ENCODE peak calls at places on chromosome 12, in six cellular contexts. One of them, this sample, is unnamed.

GRCh38 chr12:10098762-10099161 is at the start of gene CLEC1A:
- DNase-seq in CD8-positive, alpha-beta T cell: no peak
- DNase-seq in midbrain: no peak
- DNase-seq in stromal cell of bone marrow: no peak
- DNase-seq in body of pancreas: peak
- DNase-seq in activated T-cell treated with anti-CD3 and anti-CD28 coated beads, Interleukin-2, amount 50 U/mL, for 48 hours: no peak
- DNase-seq in this sample: no peak

GRCh38 chr12:45991289-45992249 is 1.2 kb upstream of the SCAF11 start:
- DNase-seq in CD8-positive, alpha-beta T cell: peak
- DNase-seq in midbrain: peak
- DNase-seq in stromal cell of bone marrow: peak
- DNase-seq in body of pancreas: peak
- DNase-seq in activated T-cell treated with anti-CD3 and anti-CD28 coated beads, Interleukin-2, amount 50 U/mL, for 48 hours: peak
- DNase-seq in this sample: peak

GRCh38 chr12:109888179-109889020 is 8.1 kb upstream of the GLTP start:
- DNase-seq in CD8-positive, alpha-beta T cell: no peak
- DNase-seq in midbrain: no peak
- DNase-seq in stromal cell of bone marrow: peak
- DNase-seq in body of pancreas: no peak
- DNase-seq in activated T-cell treated with anti-CD3 and anti-CD28 coated beads, Interleukin-2, amount 50 U/mL, for 48 hours: peak
- DNase-seq in this sample: peak

GRCh38 chr12:95440401-95440800 is 33.6 kb upstream of the METAP2 start:
- DNase-seq in CD8-positive, alpha-beta T cell: no peak
- DNase-seq in midbrain: no peak
- DNase-seq in stromal cell of bone marrow: no peak
- DNase-seq in body of pancreas: no peak
- DNase-seq in activated T-cell treated with anti-CD3 and anti-CD28 coated beads, Interleukin-2, amount 50 U/mL, for 48 hours: no peak
- DNase-seq in this sample: peak

GRCh38 chr12:53224268-53224896 is 7.6 kb downstream of the RARG start:
- DNase-seq in CD8-positive, alpha-beta T cell: no peak
- DNase-seq in midbrain: no peak
- DNase-seq in stromal cell of bone marrow: no peak
- DNase-seq in body of pancreas: peak
- DNase-seq in activated T-cell treated with anti-CD3 and anti-CD28 coated beads, Interleukin-2, amount 50 U/mL, for 48 hours: peak
- DNase-seq in this sample: no peak

GRCh38 chr12:11513288-11513687 is 117.9 kb upstream of the PRB2 start:
- DNase-seq in CD8-positive, alpha-beta T cell: no peak
- DNase-seq in midbrain: no peak
- DNase-seq in stromal cell of bone marrow: no peak
- DNase-seq in body of pancreas: no peak
- DNase-seq in activated T-cell treated with anti-CD3 and anti-CD28 coated beads, Interleukin-2, amount 50 U/mL, for 48 hours: no peak
- DNase-seq in this sample: no peak

GRCh38 chr12:46524778-46525177 is 152.2 kb upstream of the SLC38A2 start:
- DNase-seq in CD8-positive, alpha-beta T cell: no peak
- DNase-seq in midbrain: no peak
- DNase-seq in stromal cell of bone marrow: peak
- DNase-seq in body of pancreas: peak
- DNase-seq in activated T-cell treated with anti-CD3 and anti-CD28 coated beads, Interleukin-2, amount 50 U/mL, for 48 hours: no peak
- DNase-seq in this sample: peak

GRCh38 chr12:34391771-34392581 is 369.7 kb downstream of the ALG10 start:
- DNase-seq in CD8-positive, alpha-beta T cell: no peak
- DNase-seq in midbrain: no peak
- DNase-seq in stromal cell of bone marrow: no peak
- DNase-seq in body of pancreas: no peak
- DNase-seq in activated T-cell treated with anti-CD3 and anti-CD28 coated beads, Interleukin-2, amount 50 U/mL, for 48 hours: no peak
- DNase-seq in this sample: no peak

GRCh38 chr12:96210376-96211055 is 16.3 kb downstream of the ELK3 start:
- DNase-seq in CD8-positive, alpha-beta T cell: peak
- DNase-seq in midbrain: no peak
- DNase-seq in stromal cell of bone marrow: no peak
- DNase-seq in body of pancreas: no peak
- DNase-seq in activated T-cell treated with anti-CD3 and anti-CD28 coated beads, Interleukin-2, amount 50 U/mL, for 48 hours: peak
- DNase-seq in this sample: no peak

GRCh38 chr12:30985814-30986452 is 59.4 kb downstream of the TSPAN11 start:
- DNase-seq in CD8-positive, alpha-beta T cell: no peak
- DNase-seq in midbrain: peak
- DNase-seq in stromal cell of bone marrow: no peak
- DNase-seq in body of pancreas: peak
- DNase-seq in activated T-cell treated with anti-CD3 and anti-CD28 coated beads, Interleukin-2, amount 50 U/mL, for 48 hours: peak
- DNase-seq in this sample: no peak

GRCh38 chr12:63294327-63294632 is 143.3 kb upstream of the AVPR1A start:
- DNase-seq in CD8-positive, alpha-beta T cell: no peak
- DNase-seq in midbrain: no peak
- DNase-seq in stromal cell of bone marrow: peak
- DNase-seq in body of pancreas: peak
- DNase-seq in activated T-cell treated with anti-CD3 and anti-CD28 coated beads, Interleukin-2, amount 50 U/mL, for 48 hours: no peak
- DNase-seq in this sample: peak

GRCh38 chr12:61412209-61412608 is 848.0 kb upstream of the USP15 start:
- DNase-seq in CD8-positive, alpha-beta T cell: no peak
- DNase-seq in midbrain: no peak
- DNase-seq in stromal cell of bone marrow: no peak
- DNase-seq in body of pancreas: no peak
- DNase-seq in activated T-cell treated with anti-CD3 and anti-CD28 coated beads, Interleukin-2, amount 50 U/mL, for 48 hours: no peak
- DNase-seq in this sample: no peak

GRCh38 chr12:4701383-4701782 is 18.8 kb upstream of the GALNT8 start:
- DNase-seq in CD8-positive, alpha-beta T cell: no peak
- DNase-seq in midbrain: no peak
- DNase-seq in stromal cell of bone marrow: no peak
- DNase-seq in body of pancreas: no peak
- DNase-seq in activated T-cell treated with anti-CD3 and anti-CD28 coated beads, Interleukin-2, amount 50 U/mL, for 48 hours: no peak
- DNase-seq in this sample: no peak

GRCh38 chr12:130337476-130338303 is at the start of gene PIWIL1:
- DNase-seq in CD8-positive, alpha-beta T cell: no peak
- DNase-seq in midbrain: no peak
- DNase-seq in stromal cell of bone marrow: no peak
- DNase-seq in body of pancreas: no peak
- DNase-seq in activated T-cell treated with anti-CD3 and anti-CD28 coated beads, Interleukin-2, amount 50 U/mL, for 48 hours: no peak
- DNase-seq in this sample: no peak

GRCh38 chr12:85519163-85519562 is 239.1 kb downstream of the ALX1 start:
- DNase-seq in CD8-positive, alpha-beta T cell: no peak
- DNase-seq in midbrain: no peak
- DNase-seq in stromal cell of bone marrow: no peak
- DNase-seq in body of pancreas: no peak
- DNase-seq in activated T-cell treated with anti-CD3 and anti-CD28 coated beads, Interleukin-2, amount 50 U/mL, for 48 hours: no peak
- DNase-seq in this sample: no peak

GRCh38 chr12:613996-614726 is 49.1 kb downstream of the NINJ2 start:
- DNase-seq in CD8-positive, alpha-beta T cell: peak
- DNase-seq in midbrain: peak
- DNase-seq in stromal cell of bone marrow: no peak
- DNase-seq in body of pancreas: no peak
- DNase-seq in activated T-cell treated with anti-CD3 and anti-CD28 coated beads, Interleukin-2, amount 50 U/mL, for 48 hours: peak
- DNase-seq in this sample: no peak

GRCh38 chr12:54082402-54082892 is 28.8 kb downstream of the HOXC4 start:
- DNase-seq in CD8-positive, alpha-beta T cell: peak
- DNase-seq in midbrain: no peak
- DNase-seq in stromal cell of bone marrow: no peak
- DNase-seq in body of pancreas: no peak
- DNase-seq in activated T-cell treated with anti-CD3 and anti-CD28 coated beads, Interleukin-2, amount 50 U/mL, for 48 hours: peak
- DNase-seq in this sample: no peak

GRCh38 chr12:115916910-115917668 is 360.4 kb downstream of the MED13L start:
- DNase-seq in CD8-positive, alpha-beta T cell: peak
- DNase-seq in midbrain: peak
- DNase-seq in stromal cell of bone marrow: no peak
- DNase-seq in body of pancreas: peak
- DNase-seq in activated T-cell treated with anti-CD3 and anti-CD28 coated beads, Interleukin-2, amount 50 U/mL, for 48 hours: peak
- DNase-seq in this sample: peak

GRCh38 chr12:103350116-103350515 is 145.7 kb downstream of the C12orf42 start:
- DNase-seq in CD8-positive, alpha-beta T cell: no peak
- DNase-seq in midbrain: no peak
- DNase-seq in stromal cell of bone marrow: no peak
- DNase-seq in body of pancreas: no peak
- DNase-seq in activated T-cell treated with anti-CD3 and anti-CD28 coated beads, Interleukin-2, amount 50 U/mL, for 48 hours: no peak
- DNase-seq in this sample: no peak

GRCh38 chr12:118418385-118419057 is 42.2 kb downstream of the SUDS3 start:
- DNase-seq in CD8-positive, alpha-beta T cell: no peak
- DNase-seq in midbrain: no peak
- DNase-seq in stromal cell of bone marrow: peak
- DNase-seq in body of pancreas: peak
- DNase-seq in activated T-cell treated with anti-CD3 and anti-CD28 coated beads, Interleukin-2, amount 50 U/mL, for 48 hours: no peak
- DNase-seq in this sample: no peak

GRCh38 chr12:57809425-57809824 is 9.1 kb downstream of the AVIL start:
- DNase-seq in CD8-positive, alpha-beta T cell: no peak
- DNase-seq in midbrain: no peak
- DNase-seq in stromal cell of bone marrow: no peak
- DNase-seq in body of pancreas: no peak
- DNase-seq in activated T-cell treated with anti-CD3 and anti-CD28 coated beads, Interleukin-2, amount 50 U/mL, for 48 hours: no peak
- DNase-seq in this sample: no peak

GRCh38 chr12:60205500-60205899 is 609.7 kb downstream of the SLC16A7 start:
- DNase-seq in CD8-positive, alpha-beta T cell: no peak
- DNase-seq in midbrain: no peak
- DNase-seq in stromal cell of bone marrow: no peak
- DNase-seq in body of pancreas: peak
- DNase-seq in activated T-cell treated with anti-CD3 and anti-CD28 coated beads, Interleukin-2, amount 50 U/mL, for 48 hours: no peak
- DNase-seq in this sample: peak

GRCh38 chr12:55730447-55730820 is 1.6 kb upstream of the CD63 start:
- DNase-seq in CD8-positive, alpha-beta T cell: no peak
- DNase-seq in midbrain: no peak
- DNase-seq in stromal cell of bone marrow: no peak
- DNase-seq in body of pancreas: no peak
- DNase-seq in activated T-cell treated with anti-CD3 and anti-CD28 coated beads, Interleukin-2, amount 50 U/mL, for 48 hours: no peak
- DNase-seq in this sample: no peak

GRCh38 chr12:2341051-2341751 is 288.4 kb downstream of the CACNA1C start:
- DNase-seq in CD8-positive, alpha-beta T cell: no peak
- DNase-seq in midbrain: no peak
- DNase-seq in stromal cell of bone marrow: peak
- DNase-seq in body of pancreas: no peak
- DNase-seq in activated T-cell treated with anti-CD3 and anti-CD28 coated beads, Interleukin-2, amount 50 U/mL, for 48 hours: no peak
- DNase-seq in this sample: no peak

GRCh38 chr12:69490920-69491643 is 20.9 kb downstream of the FRS2 start:
- DNase-seq in CD8-positive, alpha-beta T cell: no peak
- DNase-seq in midbrain: no peak
- DNase-seq in stromal cell of bone marrow: no peak
- DNase-seq in body of pancreas: no peak
- DNase-seq in activated T-cell treated with anti-CD3 and anti-CD28 coated beads, Interleukin-2, amount 50 U/mL, for 48 hours: no peak
- DNase-seq in this sample: no peak

GRCh38 chr12:12976366-12976765 is 23.7 kb downstream of the HEBP1 start:
- DNase-seq in CD8-positive, alpha-beta T cell: no peak
- DNase-seq in midbrain: peak
- DNase-seq in stromal cell of bone marrow: peak
- DNase-seq in body of pancreas: no peak
- DNase-seq in activated T-cell treated with anti-CD3 and anti-CD28 coated beads, Interleukin-2, amount 50 U/mL, for 48 hours: no peak
- DNase-seq in this sample: peak

GRCh38 chr12:45284096-45284901 is 68.4 kb downstream of the ANO6 start:
- DNase-seq in CD8-positive, alpha-beta T cell: no peak
- DNase-seq in midbrain: no peak
- DNase-seq in stromal cell of bone marrow: no peak
- DNase-seq in body of pancreas: no peak
- DNase-seq in activated T-cell treated with anti-CD3 and anti-CD28 coated beads, Interleukin-2, amount 50 U/mL, for 48 hours: no peak
- DNase-seq in this sample: peak

GRCh38 chr12:12467701-12468218 is 94.9 kb downstream of the DUSP16 start:
- DNase-seq in CD8-positive, alpha-beta T cell: no peak
- DNase-seq in midbrain: peak
- DNase-seq in stromal cell of bone marrow: peak
- DNase-seq in body of pancreas: no peak
- DNase-seq in activated T-cell treated with anti-CD3 and anti-CD28 coated beads, Interleukin-2, amount 50 U/mL, for 48 hours: peak
- DNase-seq in this sample: no peak

GRCh38 chr12:102364709-102365108 is 115.7 kb downstream of the IGF1 start:
- DNase-seq in CD8-positive, alpha-beta T cell: no peak
- DNase-seq in midbrain: no peak
- DNase-seq in stromal cell of bone marrow: no peak
- DNase-seq in body of pancreas: no peak
- DNase-seq in activated T-cell treated with anti-CD3 and anti-CD28 coated beads, Interleukin-2, amount 50 U/mL, for 48 hours: no peak
- DNase-seq in this sample: no peak

GRCh38 chr12:92927055-92927435 is 2.0 kb downstream of the EEA1 start:
- DNase-seq in CD8-positive, alpha-beta T cell: no peak
- DNase-seq in midbrain: peak
- DNase-seq in stromal cell of bone marrow: peak
- DNase-seq in body of pancreas: no peak
- DNase-seq in activated T-cell treated with anti-CD3 and anti-CD28 coated beads, Interleukin-2, amount 50 U/mL, for 48 hours: peak
- DNase-seq in this sample: peak

This sample was measured in A172.